ENCODE peak calls at places on chromosome 10, in nine cellular contexts. Z, H, C, L, A, B, W, R and U are unnamed samples.

GRCh38 chr10:24721254-24722106 is 2.2 kb downstream of the ARHGAP21 start:
- DNase-seq in W (no peak), C (no peak), H (no peak), L (no peak), R (peak; percentile 9), Z (peak; percentile 35), B (no peak), A (peak; percentile 49), U (peak; percentile 63)

GRCh38 chr10:112583236-112583919 is 136.4 kb downstream of the VTI1A start:
- DNase-seq in L (no peak), C (no peak), Z (no peak), W (no peak), A (no peak), H (no peak), R (no peak), B (no peak), U (no peak)

GRCh38 chr10:34405611-34406462 is 409.3 kb downstream of the PARD3 start:
- DNase-seq in W (no peak), L (no peak), A (no peak), H (no peak), Z (peak; percentile 51), B (no peak), C (no peak), R (peak; percentile 62), U (no peak)

GRCh38 chr10:130560573-130560972 is 424.4 kb downstream of the GLRX3 start:
- DNase-seq in A (no peak), Z (no peak), W (no peak), C (no peak), B (no peak), L (no peak), H (no peak), R (no peak), U (no peak)

GRCh38 chr10:75195035-75195763 is 15.4 kb upstream of the VDAC2 start:
- DNase-seq in Z (peak; percentile 91), C (no peak), W (no peak), R (no peak), B (no peak), A (no peak), H (no peak), L (no peak), U (no peak)

GRCh38 chr10:58241346-58241745 is 26.3 kb downstream of the IPMK start:
- DNase-seq in H (no peak), Z (peak; percentile 65), A (no peak), L (no peak), W (no peak), R (no peak), B (no peak), C (no peak), U (no peak)

GRCh38 chr10:125148021-125148439 is 12.3 kb downstream of the CTBP2 start:
- DNase-seq in C (no peak), B (no peak), Z (peak; percentile 51), W (no peak), R (no peak), A (peak; percentile 45), H (no peak), L (no peak), U (peak; percentile 59)

GRCh38 chr10:38157270-38157685 is 63.1 kb downstream of the ZNF37A start:
- DNase-seq in B (no peak), A (no peak), R (no peak), W (no peak), C (no peak), L (no peak), Z (no peak), H (no peak), U (no peak)

GRCh38 chr10:89837173-89838001 is 136.0 kb downstream of the KIF20B start:
- DNase-seq in A (peak; percentile 30), C (no peak), B (peak; percentile 9), L (peak; percentile 11), H (peak; percentile 12), Z (peak; percentile 42), R (no peak), W (peak; percentile 33), U (no peak)

GRCh38 chr10:17708806-17709205 is 43.2 kb upstream of the TMEM236 start:
- DNase-seq in W (no peak), C (no peak), A (no peak), L (no peak), R (no peak), H (no peak), B (no peak), Z (no peak), U (no peak)

GRCh38 chr10:17075510-17075909 is 54.1 kb downstream of the CUBN start:
- DNase-seq in L (no peak), W (no peak), Z (peak; percentile 96), A (no peak), C (peak; percentile 82), H (no peak), R (peak; percentile 40), B (no peak), U (no peak)

GRCh38 chr10:32377458-32378370 is 30.8 kb upstream of the EPC1 start:
- DNase-seq in A (peak; percentile 34), R (peak; percentile 45), H (no peak), L (no peak), C (no peak), Z (peak; percentile 51), W (no peak), B (no peak), U (no peak)

GRCh38 chr10:35685402-35685801 is 43.3 kb upstream of the FZD8 start:
- DNase-seq in W (no peak), A (no peak), C (no peak), H (no peak), B (no peak), Z (no peak), L (no peak), R (peak; percentile 46), U (no peak)